ENCODE peak calls at places on chromosomes 3 and 15, in six cellular contexts. U is GOT3; R is activated T-cell treated with anti-CD3 and anti-CD28 coated beads for 1 hour; C is lower lobe of right lung; F is activated CD8-positive, alpha-beta T cell treated with anti-CD3 and anti-CD28 coated beads for 36 hours; J is upper lobe of right lung. I is an unnamed sample.

GRCh38 chr15:89621547-89621946 is 33.7 kb downstream of the KIF7 start:
- DNase-seq in R (no peak), U (no peak), F (no peak), J (no peak), C (no peak), I (no peak)

GRCh38 chr3:73258057-73258456 is 196.6 kb downstream of the EBLN2 start:
- DNase-seq in U (no peak), C (no peak), J (no peak), F (no peak), R (no peak), I (no peak)

GRCh38 chr15:65645392-65645791 is 23.7 kb downstream of the SLC24A1 start:
- DNase-seq in U (no peak), J (no peak), C (no peak), F (no peak), R (no peak), I (no peak)

GRCh38 chr3:132064114-132064513 is 29.3 kb upstream of the CPNE4 start:
- DNase-seq in U (no peak), R (no peak), F (no peak), J (no peak), C (no peak), I (no peak)

GRCh38 chr3:97579365-97579764 is 185.2 kb upstream of the ARL6 start:
- DNase-seq in J (no peak), R (no peak), C (no peak), U (no peak), F (no peak), I (no peak)

GRCh38 chr3:183918178-183918577 is 33.5 kb upstream of the PARL start:
- DNase-seq in U (no peak), J (no peak), R (no peak), F (no peak), C (no peak), I (no peak)

GRCh38 chr3:114155370-114155821 is 23.5 kb downstream of the DRD3 start:
- DNase-seq in U (no peak), J (no peak), R (peak), C (no peak), F (peak), I (no peak)

GRCh38 chr15:56367156-56367555 is 1.9 kb downstream of the TEX9 start:
- DNase-seq in C (no peak), U (no peak), R (no peak), J (no peak), F (no peak), I (no peak)

GRCh38 chr3:86965180-86965579 is 25.8 kb downstream of the VGLL3 start:
- DNase-seq in C (no peak), R (no peak), F (no peak), U (no peak), J (no peak), I (no peak)

GRCh38 chr3:11254876-11255275 is 17.3 kb upstream of the ATG7 start:
- DNase-seq in F (no peak), J (no peak), C (no peak), R (no peak), U (no peak), I (no peak)

GRCh38 chr3:63231556-63231955 is 46.6 kb upstream of the SYNPR start:
- DNase-seq in J (no peak), F (no peak), U (no peak), C (no peak), R (no peak), I (no peak)

GRCh38 chr15:66014022-66014421 is 144.7 kb downstream of the RAB11A start:
- DNase-seq in F (no peak), U (no peak), C (no peak), J (no peak), R (no peak), I (no peak)

GRCh38 chr15:38005949-38006800 is 71.7 kb downstream of the TMCO5A start:
- DNase-seq in U (no peak), R (no peak), F (no peak), C (no peak), J (no peak), I (no peak)

GRCh38 chr3:11545186-11545851 is 98.4 kb downstream of the VGLL4 start:
- DNase-seq in C (no peak), F (no peak), U (no peak), R (no peak), J (no peak), I (no peak)

GRCh38 chr3:64074091-64074490 is 50.8 kb upstream of the PSMD6 start:
- DNase-seq in U (no peak), R (no peak), F (no peak), J (no peak), C (no peak), I (no peak)

GRCh38 chr3:47536221-47536891 is 22.8 kb upstream of the ELP6 start:
- DNase-seq in U (no peak), J (no peak), F (no peak), R (no peak), C (no peak), I (no peak)

GRCh38 chr3:43260412-43260811 is 25.9 kb upstream of the SNRK start:
- DNase-seq in C (no peak), J (no peak), U (no peak), R (no peak), F (no peak), I (no peak)

GRCh38 chr3:107543666-107544065 is 20.9 kb downstream of the BBX start:
- DNase-seq in C (no peak), U (no peak), F (peak), R (no peak), J (no peak), I (no peak)

GRCh38 chr3:87546216-87546615 is 269.8 kb upstream of the POU1F1 start:
- DNase-seq in U (no peak), R (no peak), J (no peak), F (no peak), C (no peak), I (no peak)

GRCh38 chr15:57919754-57920153 is 145.8 kb downstream of the ALDH1A2 start:
- DNase-seq in F (no peak), J (no peak), R (no peak), U (no peak), C (no peak), I (no peak)

GRCh38 chr3:129433565-129433964 is 5.1 kb upstream of the EFCAB12 start:
- DNase-seq in J (no peak), U (no peak), C (no peak), F (no peak), R (no peak), I (no peak)

GRCh38 chr15:90873488-90873997 is 5.2 kb downstream of the FURIN start:
- DNase-seq in F (no peak), C (no peak), U (no peak), J (no peak), R (no peak), I (no peak)

GRCh38 chr15:89041507-89041906 is 46.7 kb upstream of the ABHD2 start:
- DNase-seq in J (peak), U (no peak), F (no peak), R (no peak), C (no peak), I (no peak)

GRCh38 chr15:25089577-25089976 is 134.8 kb downstream of the SNRPN start:
- DNase-seq in C (no peak), F (no peak), J (no peak), R (no peak), U (no peak), I (no peak)

GRCh38 chr3:100423611-100424010 is 22.3 kb downstream of the LNP1 start:
- DNase-seq in C (no peak), U (no peak), F (no peak), R (no peak), J (no peak), I (no peak)

GRCh38 chr15:70196314-70197291 is 98.9 kb upstream of the TLE3 start:
- DNase-seq in J (peak), U (peak), C (peak), R (peak), F (peak), I (no peak)

GRCh38 chr15:93314245-93314644 is 225.2 kb upstream of the RGMA start:
- DNase-seq in J (no peak), U (no peak), C (no peak), F (no peak), R (no peak), I (no peak)

I was measured in progenitor cell of endocrine pancreas.